ENCODE peak calls at places on chromosomes 5 and 9, in seven cellular contexts. B, O, C, P, D, I and M are unnamed samples.

GRCh38 chr5:16456103-16456832 is 9.3 kb downstream of the ZNF622 start:
- DNase-seq in O (peak; percentile 67), D (peak; percentile 52), B (peak; percentile 82), P (no peak), C (no peak), I (no peak), M (no peak)

GRCh38 chr5:16616536-16617271 is at the start of gene RETREG1:
- DNase-seq in D (peak; percentile 9), P (peak; percentile 73), I (peak; percentile 71), O (peak; percentile 77), C (peak; percentile 91), B (peak; percentile 19), M (no peak)

GRCh38 chr5:135013445-135013844 is 20.6 kb downstream of the PITX1 start:
- DNase-seq in O (no peak), I (no peak), C (no peak), D (no peak), B (no peak), P (no peak), M (peak; percentile 41)

GRCh38 chr9:92010705-92011536 is 60.9 kb upstream of the ROR2 start:
- DNase-seq in I (no peak), P (no peak), D (no peak), C (no peak), O (no peak), B (no peak), M (no peak)

GRCh38 chr5:1021136-1021968 is 12.8 kb downstream of the NKD2 start:
- DNase-seq in C (no peak), O (peak; percentile 78), B (no peak), I (no peak), P (no peak), D (peak; percentile 36), M (no peak)

GRCh38 chr5:103445426-103446035 is 117.1 kb downstream of the NUDT12 start:
- DNase-seq in P (no peak), C (no peak), O (no peak), B (no peak), I (no peak), D (no peak), M (no peak)

GRCh38 chr5:37391591-37391990 is 12.5 kb downstream of the WDR70 start:
- DNase-seq in B (peak; percentile 52), C (no peak), I (no peak), D (no peak), P (no peak), O (no peak), M (no peak)

GRCh38 chr5:132327278-132327959 is 33.2 kb downstream of the SLC22A4 start:
- DNase-seq in B (no peak), C (no peak), O (no peak), D (peak; percentile 30), P (no peak), I (no peak), M (no peak)

GRCh38 chr5:124377386-124377785 is 369.1 kb downstream of the ZNF608 start:
- DNase-seq in B (no peak), O (no peak), C (no peak), I (no peak), D (no peak), P (no peak), M (no peak)

GRCh38 chr5:60841361-60841760 is 2.7 kb downstream of the ELOVL7 start:
- DNase-seq in B (no peak), I (no peak), D (no peak), P (no peak), C (no peak), O (no peak), M (no peak)

GRCh38 chr5:159208508-159209437 is 580 bp downstream of the RNF145 start:
- DNase-seq in B (peak; percentile 35), P (no peak), I (peak; percentile 73), D (no peak), C (peak; percentile 16), O (peak; percentile 73), M (peak; percentile 74)

GRCh38 chr9:3359048-3359692 is 166.6 kb downstream of the RFX3 start:
- DNase-seq in B (no peak), O (no peak), C (no peak), P (no peak), I (no peak), D (no peak), M (no peak)

GRCh38 chr5:74885170-74885569 is 19.0 kb upstream of the FAM169A start:
- DNase-seq in P (no peak), C (no peak), D (no peak), I (no peak), O (peak; percentile 24), B (no peak), M (no peak)

GRCh38 chr9:79592736-79593493 is 21.1 kb downstream of the TLE4 start:
- DNase-seq in B (peak; percentile 39), C (no peak), O (no peak), D (no peak), I (no peak), P (no peak), M (no peak)

GRCh38 chr5:44388504-44389409 is 463 bp downstream of the FGF10 start:
- DNase-seq in D (no peak), I (peak; percentile 67), C (no peak), O (no peak), P (no peak), B (peak; percentile 26), M (peak; percentile 73)

GRCh38 chr5:17105744-17106450 is 111.5 kb upstream of the BASP1 start:
- DNase-seq in I (no peak), P (no peak), C (no peak), B (no peak), O (no peak), D (peak; percentile 94), M (no peak)

GRCh38 chr9:114397848-114398605 is 10.2 kb upstream of the AKNA start:
- DNase-seq in C (peak; percentile 84), O (peak; percentile 98), B (peak; percentile 85), D (peak; percentile 88), I (peak; percentile 98), P (peak; percentile 92), M (peak; percentile 97)

GRCh38 chr9:112764344-112764743 is 13.8 kb downstream of the SNX30 start:
- DNase-seq in P (no peak), I (peak; percentile 59), B (no peak), C (peak; percentile 35), O (no peak), D (peak; percentile 65), M (no peak)

GRCh38 chr9:95167998-95168397 is 149.5 kb downstream of the FANCC start:
- DNase-seq in I (no peak), C (peak; percentile 58), O (peak; percentile 71), P (peak; percentile 19), D (peak; percentile 87), B (peak; percentile 76), M (no peak)

GRCh38 chr5:91598216-91598615 is 215.1 kb upstream of the ARRDC3 start:
- DNase-seq in P (no peak), B (no peak), D (no peak), C (no peak), I (no peak), O (no peak), M (no peak)

GRCh38 chr5:160266044-160266718 is 36.9 kb downstream of the FABP6 start:
- DNase-seq in O (no peak), B (no peak), C (no peak), D (no peak), P (no peak), I (no peak), M (no peak)